ENCODE peak calls at places on chromosome 20, in five cellular contexts. Q, X, V, O and S are unnamed samples.

GRCh38 chr20:37245181-37245580 is 16.4 kb downstream of the GHRH start:
- DNase-seq in O (no peak), X (no peak), Q (no peak), V (no peak), S (no peak)

GRCh38 chr20:39910536-39910935 is 778.5 kb downstream of the MAFB start:
- DNase-seq in O (no peak), V (no peak), Q (no peak), X (no peak), S (no peak)

GRCh38 chr20:62141397-62142251 is 1.6 kb downstream of the PSMA7 start:
- DNase-seq in Q (no peak), O (no peak), V (no peak), X (peak), S (no peak)

GRCh38 chr20:55216525-55217242 is 741.3 kb downstream of the DOK5 start:
- DNase-seq in V (no peak), X (peak), Q (no peak), O (no peak), S (no peak)

GRCh38 chr20:48482790-48483189 is 345.0 kb downstream of the PREX1 start:
- DNase-seq in O (no peak), Q (no peak), X (no peak), V (no peak), S (no peak)

GRCh38 chr20:24934101-24934661 is 14.9 kb upstream of the CST7 start:
- DNase-seq in X (no peak), V (no peak), O (no peak), Q (no peak), S (no peak)

GRCh38 chr20:51366155-51366886 is 176.2 kb downstream of the NFATC2 start:
- DNase-seq in Q (no peak), O (no peak), X (peak), V (peak), S (peak)

GRCh38 chr20:52096117-52096516 is 95.5 kb downstream of the ZFP64 start:
- DNase-seq in X (no peak), V (no peak), Q (no peak), O (no peak), S (no peak)

GRCh38 chr20:51096571-51097267 is 73.8 kb upstream of the KCNG1 start:
- DNase-seq in Q (no peak), V (no peak), X (no peak), O (no peak), S (no peak)

GRCh38 chr20:16098890-16099639 is 474.2 kb downstream of the KIF16B start:
- DNase-seq in Q (no peak), V (no peak), O (no peak), X (peak), S (no peak)

GRCh38 chr20:17806739-17807441 is 107.1 kb downstream of the BANF2 start:
- DNase-seq in O (peak), X (no peak), Q (no peak), V (peak), S (peak)

GRCh38 chr20:2280083-2280482 is 15.7 kb upstream of the TGM3 start:
- DNase-seq in Q (no peak), X (no peak), O (no peak), V (no peak), S (no peak)

GRCh38 chr20:41440882-41441281 is 74.3 kb upstream of the EMILIN3 start:
- DNase-seq in O (no peak), V (no peak), Q (no peak), X (no peak), S (no peak)

GRCh38 chr20:35854697-35855434 is 83.1 kb downstream of the PHF20 start:
- DNase-seq in V (no peak), Q (no peak), X (no peak), O (no peak), S (peak)

GRCh38 chr20:1509237-1509636 is 18.0 kb upstream of the SIRPB2 start:
- DNase-seq in O (no peak), X (peak), Q (no peak), V (no peak), S (peak)

GRCh38 chr20:49119972-49120371 is 68.2 kb downstream of the STAU1 start:
- DNase-seq in X (no peak), V (no peak), O (no peak), Q (no peak), S (no peak)

GRCh38 chr20:63036266-63036665 is 29.5 kb upstream of the BHLHE23 start:
- DNase-seq in V (peak), X (no peak), Q (peak), O (no peak), S (no peak)

GRCh38 chr20:51613576-51613975 is 71.1 kb upstream of the NFATC2 start:
- DNase-seq in O (no peak), V (no peak), Q (no peak), X (no peak), S (no peak)

GRCh38 chr20:16378122-16378521 is 195.1 kb downstream of the KIF16B start:
- DNase-seq in X (no peak), V (no peak), O (no peak), Q (no peak), S (no peak)

GRCh38 chr20:49594143-49594928 is 26.4 kb upstream of the PTGIS start:
- DNase-seq in V (peak), O (no peak), Q (no peak), X (peak), S (peak)

GRCh38 chr20:61387204-61387958 is 135.3 kb downstream of the CDH4 start:
- DNase-seq in X (no peak), V (no peak), O (peak), Q (no peak), S (peak)

GRCh38 chr20:60206259-60206658 is 248.0 kb downstream of the CDH26 start:
- DNase-seq in Q (peak), O (no peak), X (peak), V (no peak), S (peak)

GRCh38 chr20:23235173-23236027 is 115.2 kb upstream of the NXT1 start:
- DNase-seq in O (peak), Q (peak), V (peak), X (peak), S (no peak)

GRCh38 chr20:49320460-49320859 is 42.6 kb upstream of the ZNFX1 start:
- DNase-seq in X (peak), O (peak), Q (peak), V (no peak), S (peak)

GRCh38 chr20:15039088-15039762 is 701.8 kb upstream of the FLRT3 start:
- DNase-seq in X (peak), Q (no peak), O (no peak), V (no peak), S (no peak)

GRCh38 chr20:25294459-25295385 is 46.8 kb downstream of the PYGB start:
- DNase-seq in X (peak), Q (peak), O (peak), V (peak), S (peak)

GRCh38 chr20:46605978-46606816 is 45.1 kb downstream of the SLC13A3 start:
- DNase-seq in O (no peak), Q (no peak), V (no peak), X (no peak), S (no peak)
- H3K4me3 ChIP-seq in O (no peak), Q (no peak), V (no peak), X (no peak), S (no peak)

DNA sequence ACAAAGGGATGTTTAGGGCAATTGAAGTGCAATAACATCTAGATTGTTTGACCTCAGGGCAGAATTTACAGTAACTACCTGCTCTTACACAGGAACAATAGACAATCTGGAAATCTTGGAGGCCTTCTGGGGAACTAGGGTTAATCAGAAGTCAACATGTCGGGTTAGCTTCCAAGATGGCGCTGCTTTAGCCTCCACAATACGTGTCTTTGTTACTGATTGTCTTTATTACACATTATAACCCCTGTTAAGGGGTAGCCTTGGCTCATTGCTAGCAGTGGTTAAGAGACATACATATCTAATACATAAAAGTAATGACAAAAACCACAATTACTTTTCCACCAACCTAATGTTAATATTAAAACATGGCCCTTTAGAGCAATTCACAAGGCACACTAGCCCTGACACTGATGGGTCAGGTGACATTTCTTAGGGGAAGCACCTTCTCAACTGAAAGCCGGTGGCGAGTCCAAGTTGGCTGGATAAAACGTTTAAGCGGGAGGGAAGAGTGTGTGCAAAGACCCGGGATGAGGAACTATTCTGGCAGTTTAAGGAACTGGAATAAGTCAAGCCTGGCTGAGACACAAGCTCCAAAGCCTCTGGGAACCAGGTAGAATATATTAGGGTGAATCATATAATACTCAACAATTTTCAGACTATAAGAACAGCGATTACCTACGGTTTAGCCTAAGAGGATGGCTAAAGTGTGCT is 236.9 kb downstream of the BCAS1 start:
- DNase-seq in Q (no peak), X (no peak), V (no peak), O (no peak), S (no peak)
- H3K27ac ChIP-seq in Q (no peak), X (peak), V (no peak), O (no peak), S (no peak)

GRCh38 chr20:45338121-45339030 is 9.8 kb downstream of the SDC4 start:
- DNase-seq in V (peak), X (no peak), O (no peak), Q (no peak), S (no peak)

GRCh38 chr20:45339084-45339483 is 9.1 kb downstream of the SDC4 start:
- DNase-seq in O (peak), Q (no peak), X (no peak), V (no peak), S (no peak)

GRCh38 chr20:45336530-45337366 is 11.5 kb downstream of the SDC4 start:
- DNase-seq in Q (no peak), X (peak), O (no peak), V (peak), S (peak)

GRCh38 chr20:45339799-45340198 is 8.4 kb downstream of the SDC4 start:
- DNase-seq in V (no peak), O (no peak), Q (no peak), X (no peak), S (no peak)

GRCh38 chr20:45337367-45338120 is 10.7 kb downstream of the SDC4 start:
- DNase-seq in V (peak), O (peak), X (peak), Q (no peak), S (peak)
- H3K4me3 ChIP-seq in V (peak), O (no peak), X (peak), Q (no peak), S (no peak)

DNA sequence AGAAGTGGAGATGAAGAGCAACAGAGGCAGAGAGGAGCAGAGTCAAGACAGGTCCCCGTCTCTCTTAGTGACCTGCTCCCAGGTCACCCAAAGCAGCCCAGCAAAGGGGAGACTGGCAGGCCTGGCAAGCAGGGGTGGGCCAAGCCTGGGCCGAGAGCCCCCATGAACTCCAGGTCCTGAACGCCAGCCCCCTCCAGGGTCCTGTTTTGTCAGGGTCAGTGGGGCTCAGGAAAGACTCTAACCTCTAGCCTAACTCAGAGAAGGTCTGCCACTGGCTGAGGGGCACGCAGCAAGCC is 1.2 kb downstream of the NECAB3 start:
- DNase-seq in Q (no peak), O (no peak), V (peak), X (no peak), S (no peak)
- H3K27ac ChIP-seq in Q (peak), O (peak), V (peak), X (no peak), S (no peak)

GRCh38 chr20:21234324-21234723 is 68.8 kb upstream of the XRN2 start:
- DNase-seq in V (no peak), Q (no peak), X (no peak), O (no peak), S (no peak)
- H3K4me3 ChIP-seq in V (no peak), Q (no peak), X (no peak), O (no peak), S (no peak)

GRCh38 chr20:58895099-58895795 is 42.7 kb downstream of the GNAS start:
- DNase-seq in Q (no peak), V (no peak), O (no peak), X (no peak), S (no peak)
- H3K27ac ChIP-seq in Q (peak), V (peak), O (no peak), X (no peak), S (no peak)

GRCh38 chr20:57351042-57351783 is at the start of gene RAE1:
- DNase-seq in V (peak), X (peak), Q (peak), O (peak), S (peak)

GRCh38 chr20:57347393-57347792 is 3.7 kb upstream of the RAE1 start:
- DNase-seq in Q (no peak), V (no peak), X (no peak), O (no peak), S (no peak)

GRCh38 chr20:57346477-57346876 is 4.6 kb upstream of the RAE1 start:
- DNase-seq in X (peak), V (peak), Q (peak), O (peak), S (peak)

GRCh38 chr20:57350086-57350710 is 857 bp upstream of the RAE1 start:
- DNase-seq in O (no peak), Q (no peak), X (no peak), V (no peak), S (no peak)

GRCh38 chr20:57352305-57352704 is 1.2 kb downstream of the RAE1 start:
- DNase-seq in V (no peak), Q (no peak), X (no peak), O (no peak), S (no peak)
- H3K4me3 ChIP-seq in V (peak), Q (no peak), X (peak), O (peak), S (peak)

GRCh38 chr20:44990425-44990824 is 24.1 kb downstream of the STK4 start:
- DNase-seq in X (no peak), V (no peak), Q (no peak), O (no peak), S (no peak)
- H3K27ac ChIP-seq in X (no peak), V (no peak), Q (no peak), O (peak), S (no peak)

DNA sequence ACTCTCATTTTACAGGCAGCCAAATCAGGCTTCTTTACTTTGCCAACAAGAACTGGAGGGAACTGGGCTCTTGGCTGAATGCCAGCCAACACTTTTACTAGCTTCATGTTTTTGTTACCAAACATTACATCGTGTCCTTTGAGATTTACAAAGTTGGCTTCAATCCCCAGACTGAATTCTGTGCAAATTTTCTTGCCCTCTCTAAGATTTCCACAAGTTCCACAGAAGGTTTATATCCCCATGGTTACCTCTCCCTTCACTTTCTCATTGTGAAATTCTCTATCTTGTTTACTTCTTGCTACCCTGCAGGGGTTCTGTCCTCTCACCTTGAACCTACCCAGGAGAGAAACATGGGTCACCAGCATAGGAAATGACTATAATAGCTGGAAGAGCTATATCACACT is 37.6 kb upstream of the PLCB1 start:
- DNase-seq in V (peak), Q (no peak), O (no peak), X (peak), S (peak)
- H3K4me3 ChIP-seq in V (no peak), Q (no peak), O (no peak), X (no peak), S (no peak)

DNA sequence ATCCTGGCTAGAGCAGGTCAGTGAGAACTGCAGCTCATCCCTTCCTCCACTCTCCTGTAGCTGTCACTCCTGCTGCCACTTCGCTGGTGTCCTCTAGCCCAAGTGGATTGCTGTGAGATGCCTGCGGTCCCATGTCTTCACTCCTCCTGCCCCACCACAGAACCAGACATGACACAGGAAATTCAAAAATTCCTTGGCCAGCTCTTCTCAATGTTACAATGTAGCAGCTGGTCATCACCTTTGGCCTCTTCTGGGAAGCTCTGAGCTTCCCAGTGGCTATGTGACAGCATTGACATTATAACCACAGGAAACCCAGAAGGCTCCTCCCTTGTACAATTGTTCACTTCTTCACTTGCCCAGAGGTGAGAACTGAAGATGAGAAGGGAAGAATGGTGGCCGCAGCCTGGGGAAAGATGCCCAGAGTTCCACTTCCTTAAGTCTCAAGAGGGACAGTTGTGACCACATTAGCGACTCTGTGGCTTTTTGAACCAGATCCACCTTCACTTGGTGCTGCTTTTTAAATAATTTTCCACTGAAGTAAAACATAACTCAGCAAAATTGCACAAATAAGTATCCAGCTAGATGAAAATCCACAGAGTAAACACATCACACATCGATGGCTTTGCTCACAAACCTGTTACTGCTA is 76.1 kb upstream of the NAA20 start:
- DNase-seq in X (no peak), V (no peak), Q (no peak), O (no peak), S (no peak)
- H3K27ac ChIP-seq in X (no peak), V (peak), Q (no peak), O (no peak), S (no peak)